ENCODE peak calls at places on chromosomes 12 and 14, in ten cellular contexts. P is GM23338; S is upper lobe of left lung; Q is foreskin keratinocyte; Z is neural progenitor cell; L is body of pancreas; O is naive thymus-derived CD4-positive, alpha-beta T cell; N is neuronal stem cell; W is stomach; M is HCT116. K is an unnamed sample.

GRCh38 chr14:53954551-53955233 is 1.9 kb downstream of the BMP4 start:
- DNase-seq in P (no peak), S (peak; percentile 88), Q (peak; percentile 34), Z (peak; percentile 57), L (peak; percentile 16), O (no peak), N (no peak), W (no peak), M (no peak), K (peak; percentile 39)

GRCh38 chr12:32568241-32568640 is 110.9 kb upstream of the DNM1L start:
- DNase-seq in P (no peak), S (no peak), Q (peak; percentile 91), Z (no peak), L (no peak), O (no peak), N (no peak), W (no peak), M (peak; percentile 43), K (peak; percentile 95)

GRCh38 chr14:20418501-20418909 is 5.2 kb upstream of the TEP1 start:
- DNase-seq in P (no peak), S (no peak), Q (no peak), Z (no peak), L (peak; percentile 41), O (no peak), N (no peak), W (peak; percentile 35), M (no peak), K (no peak)

GRCh38 chr14:82626156-82627055 is 1092.8 kb upstream of the SEL1L start:
- DNase-seq in P (no peak), S (no peak), Q (peak; percentile 23), Z (no peak), L (no peak), O (no peak), N (no peak), W (no peak), M (no peak), K (no peak)

GRCh38 chr14:70601162-70601561 is 707 bp upstream of the MED6 start:
- DNase-seq in P (peak; percentile 16), S (no peak), Q (peak; percentile 46), Z (peak; percentile 7), L (no peak), O (no peak), N (no peak), W (no peak), M (no peak), K (peak; percentile 60)

GRCh38 chr14:88825503-88825902 is 1.1 kb downstream of the TTC8 start:
- DNase-seq in P (no peak), S (no peak), Q (no peak), Z (no peak), L (no peak), O (no peak), N (no peak), W (no peak), M (no peak), K (peak; percentile 15)

GRCh38 chr12:64039285-64039871 is 182.7 kb downstream of the KICS2 start:
- DNase-seq in P (peak; percentile 35), S (no peak), Q (peak; percentile 34), Z (peak; percentile 19), L (peak; percentile 74), O (no peak), N (peak; percentile 3), W (peak; percentile 64), M (no peak), K (peak; percentile 59)

GRCh38 chr14:50061664-50062437 is 54.5 kb downstream of the VCPKMT start:
- DNase-seq in P (no peak), S (no peak), Q (no peak), Z (no peak), L (peak; percentile 62), O (peak; percentile 58), N (no peak), W (peak; percentile 61), M (no peak), K (peak; percentile 48)

GRCh38 chr12:101567918-101568317 is 26.9 kb upstream of the MYBPC1 start:
- DNase-seq in P (no peak), S (no peak), Q (no peak), Z (no peak), L (no peak), O (no peak), N (no peak), W (no peak), M (no peak), K (no peak)

GRCh38 chr12:32290411-32290810 is 108.9 kb upstream of the FGD4 start:
- DNase-seq in P (peak; percentile 11), S (no peak), Q (peak; percentile 38), Z (peak; percentile 15), L (no peak), O (no peak), N (no peak), W (no peak), M (no peak), K (peak; percentile 68)

GRCh38 chr12:80636832-80637231 is 70.6 kb upstream of the MYF6 start:
- DNase-seq in P (no peak), S (no peak), Q (no peak), Z (no peak), L (no peak), O (no peak), N (no peak), W (no peak), M (no peak), K (no peak)

GRCh38 chr12:27637524-27637923 is 58.7 kb upstream of the REP15 start:
- DNase-seq in P (no peak), S (no peak), Q (no peak), Z (no peak), L (no peak), O (no peak), N (no peak), W (no peak), M (no peak), K (no peak)

GRCh38 chr12:47778842-47779241 is 5.8 kb downstream of the SLC48A1 start:
- DNase-seq in P (no peak), S (no peak), Q (no peak), Z (no peak), L (no peak), O (no peak), N (no peak), W (no peak), M (no peak), K (no peak)
- H3K4me1 ChIP-seq in P (peaks cover 25% of the 10 kb centered on the region), S (peaks cover 58% of the 10 kb centered on the region), Q (peaks cover 16% of the 10 kb centered on the region), Z (peaks cover 15% of the 10 kb centered on the region), L (peaks cover 36% of the 10 kb centered on the region), O (peaks cover 5% of the 10 kb centered on the region), N (peaks cover 10% of the 10 kb centered on the region), W (peaks cover 39% of the 10 kb centered on the region), M (peaks cover 19% of the 10 kb centered on the region), K (no peaks in the 10 kb centered on the region)

GRCh38 chr12:131856366-131857097 is 28.3 kb downstream of the MMP17 start:
- DNase-seq in P (no peak), S (peak; percentile 56), Q (no peak), Z (no peak), L (no peak), O (no peak), N (no peak), W (no peak), M (no peak), K (no peak)

GRCh38 chr12:131855521-131856142 is 27.4 kb downstream of the MMP17 start:
- DNase-seq in P (no peak), S (peak; percentile 76), Q (no peak), Z (no peak), L (no peak), O (no peak), N (no peak), W (no peak), M (no peak), K (no peak)

GRCh38 chr12:131854861-131855476 is 26.8 kb downstream of the MMP17 start:
- DNase-seq in P (no peak), S (peak; percentile 48), Q (no peak), Z (no peak), L (no peak), O (no peak), N (no peak), W (no peak), M (no peak), K (no peak)

GRCh38 chr12:131860472-131861260 is 32.5 kb downstream of the MMP17 start:
- DNase-seq in P (peak; percentile 81), S (peak; percentile 89), Q (peak; percentile 73), Z (peak; percentile 60), L (peak; percentile 38), O (no peak), N (peak; percentile 21), W (peak; percentile 49), M (peak; percentile 44), K (peak; percentile 23)

GRCh38 chr12:131857908-131858850 is 30.0 kb downstream of the MMP17 start:
- DNase-seq in P (no peak), S (no peak), Q (no peak), Z (no peak), L (no peak), O (no peak), N (no peak), W (no peak), M (no peak), K (no peak)
- H3K4me1 ChIP-seq in P (peaks cover 13% of the 10 kb centered on the region), S (peaks cover 4% of the 10 kb centered on the region), Q (no peaks in the 10 kb centered on the region), Z (peaks cover 16% of the 10 kb centered on the region), L (no peaks in the 10 kb centered on the region), O (no peaks in the 10 kb centered on the region), N (peaks cover 15% of the 10 kb centered on the region), W (no peaks in the 10 kb centered on the region), M (peaks cover 11% of the 10 kb centered on the region), K (peaks cover 14% of the 10 kb centered on the region)

GRCh38 chr12:15049456-15050153 is 76.8 kb downstream of the PDE6H start:
- DNase-seq in P (no peak), S (no peak), Q (no peak), Z (no peak), L (no peak), O (no peak), N (no peak), W (no peak), M (no peak), K (no peak)

GRCh38 chr12:15050664-15051063 is 77.8 kb downstream of the PDE6H start:
- DNase-seq in P (no peak), S (no peak), Q (peak; percentile 29), Z (no peak), L (no peak), O (no peak), N (no peak), W (no peak), M (no peak), K (peak; percentile 26)

GRCh38 chr12:15044461-15044860 is 71.6 kb downstream of the PDE6H start:
- DNase-seq in P (no peak), S (no peak), Q (no peak), Z (no peak), L (no peak), O (no peak), N (no peak), W (no peak), M (no peak), K (peak; percentile 15)

DNA sequence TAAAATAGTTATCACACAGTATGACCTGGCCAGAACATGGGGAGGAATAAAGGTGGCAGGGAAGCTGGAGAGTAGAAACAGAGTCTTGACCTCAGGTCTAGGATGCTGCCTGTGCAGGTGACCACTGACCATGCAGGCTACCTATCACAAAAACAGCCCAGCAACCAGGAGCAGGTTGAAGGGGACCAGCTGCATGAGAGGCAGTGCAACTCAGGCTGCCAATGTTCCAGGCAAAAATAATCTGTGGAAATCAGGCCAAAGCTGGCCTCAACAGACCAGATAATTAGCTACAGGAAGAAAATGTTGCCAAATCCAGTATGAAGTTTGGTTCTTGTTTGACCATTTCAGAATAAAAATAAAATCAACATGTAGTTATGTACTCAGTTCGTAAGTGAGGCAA is 72.6 kb downstream of the PDE6H start:
- DNase-seq in P (no peak), S (no peak), Q (no peak), Z (no peak), L (no peak), O (no peak), N (no peak), W (no peak), M (no peak), K (no peak)
- H3K4me1 ChIP-seq in P (no peaks in the 10 kb centered on the region), S (no peaks in the 10 kb centered on the region), Q (no peaks in the 10 kb centered on the region), Z (no peaks in the 10 kb centered on the region), L (no peaks in the 10 kb centered on the region), O (no peaks in the 10 kb centered on the region), N (no peaks in the 10 kb centered on the region), W (no peaks in the 10 kb centered on the region), M (no peaks in the 10 kb centered on the region), K (peaks cover 2% of the 10 kb centered on the region)

GRCh38 chr12:92863255-92863654 is 65.8 kb downstream of the EEA1 start:
- DNase-seq in P (no peak), S (no peak), Q (no peak), Z (no peak), L (no peak), O (no peak), N (no peak), W (no peak), M (no peak), K (no peak)
- H3K4me1 ChIP-seq in P (peaks cover 13% of the 10 kb centered on the region), S (no peaks in the 10 kb centered on the region), Q (no peaks in the 10 kb centered on the region), Z (no peaks in the 10 kb centered on the region), L (no peaks in the 10 kb centered on the region), O (peaks cover 3% of the 10 kb centered on the region), N (no peaks in the 10 kb centered on the region), W (no peaks in the 10 kb centered on the region), M (no peaks in the 10 kb centered on the region), K (no peaks in the 10 kb centered on the region)